ENCODE peak calls at places on chromosomes 4 and X, in six cellular contexts. One of them, this sample, is unnamed. For H3K4me1 and H3K36me3, the result is how much of the 10 kb centered on the place peaks cover.

GRCh38 chrX:41300758-41301437 is 33.1 kb upstream of the DDX3X start:
- DNase-seq in cardiac muscle cell: peak
- DNase-seq in stomach: no peak
- DNase-seq in tibial artery: peak
- DNase-seq in fibroblast of lung: peak
- DNase-seq in CD4-positive, CD25-positive, alpha-beta regulatory T cell: no peak
- DNase-seq in this sample: no peak

GRCh38 chr4:98864560-98864959 is 64.4 kb downstream of the EIF4E start:
- DNase-seq in cardiac muscle cell: no peak
- DNase-seq in stomach: no peak
- DNase-seq in tibial artery: no peak
- DNase-seq in fibroblast of lung: no peak
- DNase-seq in CD4-positive, CD25-positive, alpha-beta regulatory T cell: peak
- DNase-seq in this sample: peak

GRCh38 chrX:32448320-32448719 is 763.0 kb downstream of the DMD start:
- DNase-seq in cardiac muscle cell: peak
- DNase-seq in stomach: no peak
- DNase-seq in tibial artery: no peak
- DNase-seq in fibroblast of lung: peak
- DNase-seq in CD4-positive, CD25-positive, alpha-beta regulatory T cell: peak
- DNase-seq in this sample: no peak

GRCh38 chr4:87209696-87210095 is 10.7 kb downstream of the KLHL8 start:
- DNase-seq in cardiac muscle cell: peak
- DNase-seq in stomach: peak
- DNase-seq in tibial artery: peak
- DNase-seq in fibroblast of lung: no peak
- DNase-seq in CD4-positive, CD25-positive, alpha-beta regulatory T cell: peak
- DNase-seq in this sample: no peak

GRCh38 chrX:110008001-110008635 is 5.2 kb downstream of the TMEM164 start:
- DNase-seq in cardiac muscle cell: no peak
- DNase-seq in stomach: no peak
- DNase-seq in tibial artery: no peak
- DNase-seq in fibroblast of lung: no peak
- DNase-seq in CD4-positive, CD25-positive, alpha-beta regulatory T cell: no peak
- DNase-seq in this sample: no peak

GRCh38 chrX:131543774-131544173 is at the start of gene OR13H1:
- DNase-seq in cardiac muscle cell: no peak
- DNase-seq in stomach: no peak
- DNase-seq in tibial artery: no peak
- DNase-seq in fibroblast of lung: no peak
- DNase-seq in CD4-positive, CD25-positive, alpha-beta regulatory T cell: no peak
- DNase-seq in this sample: no peak

GRCh38 chr4:20624783-20625364 is 75.4 kb upstream of the PACRGL start:
- DNase-seq in cardiac muscle cell: peak
- DNase-seq in stomach: no peak
- DNase-seq in tibial artery: no peak
- DNase-seq in fibroblast of lung: no peak
- DNase-seq in CD4-positive, CD25-positive, alpha-beta regulatory T cell: no peak
- DNase-seq in this sample: no peak

GRCh38 chr4:24103434-24104168 is 213.8 kb upstream of the PPARGC1A start:
- DNase-seq in cardiac muscle cell: peak
- DNase-seq in stomach: no peak
- DNase-seq in tibial artery: no peak
- DNase-seq in fibroblast of lung: peak
- DNase-seq in CD4-positive, CD25-positive, alpha-beta regulatory T cell: no peak
- DNase-seq in this sample: no peak

GRCh38 chr4:186587416-186588018 is 32.1 kb upstream of the MTNR1A start:
- DNase-seq in cardiac muscle cell: peak
- DNase-seq in stomach: peak
- DNase-seq in tibial artery: peak
- DNase-seq in fibroblast of lung: peak
- DNase-seq in CD4-positive, CD25-positive, alpha-beta regulatory T cell: peak
- DNase-seq in this sample: peak

GRCh38 chr4:1211951-1212545 is 36.9 kb downstream of the CTBP1 start:
- DNase-seq in cardiac muscle cell: no peak
- DNase-seq in stomach: no peak
- DNase-seq in tibial artery: no peak
- DNase-seq in fibroblast of lung: no peak
- DNase-seq in CD4-positive, CD25-positive, alpha-beta regulatory T cell: no peak
- DNase-seq in this sample: no peak

GRCh38 chr4:99136329-99136728 is 7.8 kb downstream of the ADH4 start:
- DNase-seq in cardiac muscle cell: no peak
- DNase-seq in stomach: no peak
- DNase-seq in tibial artery: no peak
- DNase-seq in fibroblast of lung: no peak
- DNase-seq in CD4-positive, CD25-positive, alpha-beta regulatory T cell: no peak
- DNase-seq in this sample: no peak

GRCh38 chr4:91058345-91058744 is 931.2 kb downstream of the CCSER1 start:
- DNase-seq in cardiac muscle cell: peak
- DNase-seq in stomach: no peak
- DNase-seq in tibial artery: no peak
- DNase-seq in fibroblast of lung: peak
- DNase-seq in CD4-positive, CD25-positive, alpha-beta regulatory T cell: no peak
- DNase-seq in this sample: no peak

GRCh38 chrX:37405954-37406353 is 56.8 kb downstream of the PRRG1 start:
- DNase-seq in cardiac muscle cell: peak
- DNase-seq in stomach: no peak
- DNase-seq in tibial artery: no peak
- DNase-seq in fibroblast of lung: peak
- DNase-seq in CD4-positive, CD25-positive, alpha-beta regulatory T cell: no peak
- DNase-seq in this sample: no peak

GRCh38 chr4:25680580-25680979 is 24.9 kb downstream of the SLC34A2 start:
- DNase-seq in cardiac muscle cell: no peak
- DNase-seq in stomach: no peak
- DNase-seq in tibial artery: no peak
- DNase-seq in fibroblast of lung: no peak
- DNase-seq in CD4-positive, CD25-positive, alpha-beta regulatory T cell: no peak
- DNase-seq in this sample: no peak

GRCh38 chr4:40662962-40663604 is 33.4 kb upstream of the RBM47 start:
- DNase-seq in cardiac muscle cell: peak
- DNase-seq in stomach: no peak
- DNase-seq in tibial artery: no peak
- DNase-seq in fibroblast of lung: peak
- DNase-seq in CD4-positive, CD25-positive, alpha-beta regulatory T cell: no peak
- DNase-seq in this sample: no peak

GRCh38 chr4:80610845-80611244 is 275.3 kb downstream of the CFAP299 start:
- DNase-seq in cardiac muscle cell: peak
- DNase-seq in stomach: no peak
- DNase-seq in tibial artery: no peak
- DNase-seq in fibroblast of lung: peak
- DNase-seq in CD4-positive, CD25-positive, alpha-beta regulatory T cell: no peak
- DNase-seq in this sample: peak

GRCh38 chr4:102493794-102494193 is 7.4 kb upstream of the NFKB1 start:
- DNase-seq in cardiac muscle cell: no peak
- DNase-seq in stomach: peak
- DNase-seq in tibial artery: no peak
- DNase-seq in fibroblast of lung: no peak
- DNase-seq in CD4-positive, CD25-positive, alpha-beta regulatory T cell: no peak
- DNase-seq in this sample: peak

GRCh38 chr4:186628058-186628711 is 72.8 kb upstream of the MTNR1A start:
- DNase-seq in cardiac muscle cell: no peak
- DNase-seq in stomach: no peak
- DNase-seq in tibial artery: no peak
- DNase-seq in fibroblast of lung: no peak
- DNase-seq in CD4-positive, CD25-positive, alpha-beta regulatory T cell: peak
- DNase-seq in this sample: no peak

GRCh38 chr4:4554234-4554633 is 12.4 kb upstream of the STX18 start:
- DNase-seq in cardiac muscle cell: no peak
- DNase-seq in stomach: no peak
- DNase-seq in tibial artery: no peak
- DNase-seq in fibroblast of lung: no peak
- DNase-seq in CD4-positive, CD25-positive, alpha-beta regulatory T cell: no peak
- DNase-seq in this sample: no peak
- H3K4me1 ChIP-seq in cardiac muscle cell: under half
- H3K4me1 ChIP-seq in stomach: under half
- H3K4me1 ChIP-seq in tibial artery: under half
- H3K4me1 ChIP-seq in fibroblast of lung: under half
- H3K4me1 ChIP-seq in CD4-positive, CD25-positive, alpha-beta regulatory T cell: under half
- H3K4me1 ChIP-seq in this sample: under half

GRCh38 chr4:128455480-128455879 is 167.9 kb upstream of the PGRMC2 start:
- DNase-seq in cardiac muscle cell: no peak
- DNase-seq in stomach: no peak
- DNase-seq in tibial artery: no peak
- DNase-seq in fibroblast of lung: no peak
- DNase-seq in CD4-positive, CD25-positive, alpha-beta regulatory T cell: no peak
- DNase-seq in this sample: no peak
- H3K27ac ChIP-seq in cardiac muscle cell: no peak
- H3K27ac ChIP-seq in stomach: no peak
- H3K27ac ChIP-seq in tibial artery: no peak
- H3K27ac ChIP-seq in fibroblast of lung: peak
- H3K27ac ChIP-seq in CD4-positive, CD25-positive, alpha-beta regulatory T cell: no peak
- H3K27ac ChIP-seq in this sample: no peak

GRCh38 chr4:3239342-3239741 is 9.6 kb upstream of the MSANTD1 start:
- DNase-seq in cardiac muscle cell: no peak
- DNase-seq in stomach: no peak
- DNase-seq in tibial artery: no peak
- DNase-seq in fibroblast of lung: no peak
- DNase-seq in CD4-positive, CD25-positive, alpha-beta regulatory T cell: no peak
- DNase-seq in this sample: no peak
- H3K36me3 ChIP-seq in cardiac muscle cell: under half
- H3K36me3 ChIP-seq in stomach: half or more
- H3K36me3 ChIP-seq in tibial artery: half or more
- H3K36me3 ChIP-seq in fibroblast of lung: under half
- H3K36me3 ChIP-seq in CD4-positive, CD25-positive, alpha-beta regulatory T cell: half or more
- H3K36me3 ChIP-seq in this sample: under half

DNA sequence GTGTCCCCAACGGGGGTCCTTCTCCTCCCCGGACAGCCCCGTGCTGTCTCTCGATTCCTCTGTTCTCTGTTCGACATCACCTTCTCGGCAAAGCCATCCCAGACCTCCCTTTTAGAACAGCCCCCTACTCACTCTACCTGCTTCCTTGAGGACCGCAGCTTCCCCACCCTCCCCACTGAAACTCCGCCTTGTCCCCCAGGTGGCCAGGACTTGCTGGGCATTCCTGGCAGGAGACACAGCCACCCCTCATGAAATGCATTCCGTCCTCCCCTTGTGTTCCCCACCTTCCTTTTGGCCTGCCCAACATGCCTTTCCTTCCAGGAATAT is 34.8 kb upstream of the GPR78 start:
- DNase-seq in cardiac muscle cell: no peak
- DNase-seq in stomach: no peak
- DNase-seq in tibial artery: no peak
- DNase-seq in fibroblast of lung: no peak
- DNase-seq in CD4-positive, CD25-positive, alpha-beta regulatory T cell: no peak
- DNase-seq in this sample: no peak
- H3K4me1 ChIP-seq in cardiac muscle cell: under half
- H3K4me1 ChIP-seq in stomach: under half
- H3K4me1 ChIP-seq in tibial artery: under half
- H3K4me1 ChIP-seq in fibroblast of lung: under half
- H3K4me1 ChIP-seq in CD4-positive, CD25-positive, alpha-beta regulatory T cell: under half
- H3K4me1 ChIP-seq in this sample: under half